ENCODE peak calls at places on chromosomes 1 and 21, in ten cellular contexts. T, W, B, U, F, R, N, Q, O and J are unnamed samples.

GRCh38 chr21:45950740-45951515 is 30.6 kb upstream of the COL6A1 start:
- DNase-seq in N (no peak), R (peak; percentile 55), T (peak; percentile 48), Q (peak; percentile 41), U (peak; percentile 64), B (no peak), F (no peak), O (no peak), W (no peak), J (no peak)

GRCh38 chr1:198162091-198162767 is 5.4 kb downstream of the NEK7 start:
- DNase-seq in T (no peak), O (no peak), R (no peak), Q (no peak), W (no peak), B (no peak), N (no peak), F (peak; percentile 64), U (no peak), J (no peak)

GRCh38 chr1:18091660-18092446 is 15.7 kb upstream of the IGSF21 start:
- DNase-seq in R (no peak), W (no peak), U (peak; percentile 2), Q (no peak), F (no peak), O (no peak), B (no peak), T (no peak), N (no peak), J (no peak)

GRCh38 chr1:206971029-206971655 is 882 bp upstream of the FCAMR start:
- DNase-seq in U (no peak), F (no peak), R (no peak), W (no peak), B (no peak), T (no peak), Q (no peak), O (no peak), N (no peak), J (no peak)

GRCh38 chr1:162697140-162697895 is 65.1 kb downstream of the DDR2 start:
- DNase-seq in T (no peak), N (no peak), F (no peak), R (no peak), U (no peak), B (no peak), Q (no peak), W (no peak), O (no peak), J (no peak)

GRCh38 chr1:172359531-172359991 is 60.9 kb upstream of the C1orf105 start:
- DNase-seq in O (no peak), F (no peak), B (no peak), R (no peak), N (no peak), T (no peak), Q (no peak), U (peak; percentile 51), W (no peak), J (no peak)

GRCh38 chr1:245663373-245663772 is 508.6 kb downstream of the KIF26B start:
- DNase-seq in W (no peak), U (no peak), N (no peak), B (no peak), T (no peak), Q (no peak), O (no peak), R (no peak), F (no peak), J (no peak)

GRCh38 chr1:160818207-160818935 is 22.4 kb downstream of the LY9 start:
- DNase-seq in O (no peak), F (no peak), B (no peak), T (no peak), W (no peak), Q (no peak), N (no peak), U (no peak), R (no peak), J (no peak)

GRCh38 chr1:8587784-8588183 is 229.7 kb downstream of the RERE start:
- DNase-seq in R (no peak), F (no peak), U (no peak), W (no peak), B (no peak), T (no peak), Q (no peak), N (no peak), O (no peak), J (no peak)

GRCh38 chr21:32337206-32337605 is 38.6 kb downstream of the MRAP start:
- DNase-seq in F (no peak), O (no peak), W (no peak), T (no peak), B (no peak), N (no peak), Q (no peak), R (no peak), U (no peak), J (no peak)

GRCh38 chr1:183281039-183281438 is 95.0 kb downstream of the LAMC2 start:
- DNase-seq in N (no peak), Q (no peak), W (no peak), B (no peak), U (peak; percentile 82), R (no peak), F (peak; percentile 64), T (no peak), O (no peak), J (no peak)

GRCh38 chr1:44073528-44073927 is 42.3 kb upstream of the SLC6A9 start:
- DNase-seq in R (no peak), B (no peak), W (no peak), O (no peak), Q (no peak), N (no peak), F (peak; percentile 50), T (no peak), U (no peak), J (no peak)

GRCh38 chr1:39144943-39145650 is 59.4 kb upstream of the MACF1 start:
- DNase-seq in U (no peak), T (no peak), F (no peak), B (no peak), Q (no peak), R (no peak), O (no peak), N (no peak), W (no peak), J (no peak)

GRCh38 chr1:215583185-215583692 is 16.1 kb downstream of the KCTD3 start:
- DNase-seq in N (no peak), O (no peak), B (no peak), U (no peak), F (peak; percentile 50), W (no peak), T (no peak), Q (no peak), R (peak; percentile 59), J (no peak)

GRCh38 chr21:44521301-44521927 is 18.6 kb downstream of the KRTAP10-1 start:
- DNase-seq in T (no peak), F (no peak), U (no peak), N (no peak), B (no peak), O (peak; percentile 39), W (no peak), Q (peak; percentile 10), R (no peak), J (no peak)

GRCh38 chr1:40649592-40649930 is 15.9 kb downstream of the RIMS3 start:
- DNase-seq in N (no peak), Q (no peak), B (no peak), W (no peak), U (no peak), R (no peak), O (no peak), F (no peak), T (no peak), J (no peak)

GRCh38 chr1:40645110-40645680 is 20.3 kb downstream of the RIMS3 start:
- DNase-seq in R (no peak), Q (no peak), W (no peak), T (no peak), N (no peak), B (no peak), O (no peak), F (no peak), U (no peak), J (no peak)

GRCh38 chr1:40650075-40650474 is 15.4 kb downstream of the RIMS3 start:
- DNase-seq in Q (peak; percentile 56), U (no peak), O (no peak), B (no peak), N (no peak), W (no peak), F (no peak), T (no peak), R (no peak), J (no peak)

GRCh38 chr1:40648928-40649591 is 16.4 kb downstream of the RIMS3 start:
- DNase-seq in W (no peak), R (no peak), N (no peak), F (no peak), B (no peak), Q (no peak), O (no peak), T (no peak), U (no peak), J (peak; percentile 77)

GRCh38 chr1:40646385-40646784 is 19.1 kb downstream of the RIMS3 start:
- DNase-seq in U (no peak), T (no peak), W (no peak), F (peak; percentile 63), R (no peak), N (no peak), B (no peak), O (no peak), Q (no peak), J (no peak)
- H3K27ac ChIP-seq in U (no peak overlapping the region), T (no peak overlapping the region), W (no peak overlapping the region), F (no peak overlapping the region), R (no peak overlapping the region), N (no peak overlapping the region), B (no peak overlapping the region), O (no peak overlapping the region), Q (no peak overlapping the region), J (no peak overlapping the region)

GRCh38 chr1:116827607-116828125 is 73.4 kb downstream of the CD2 start:
- DNase-seq in B (no peak), Q (no peak), R (no peak), U (no peak), W (no peak), N (no peak), F (no peak), O (no peak), T (no peak), J (no peak)
- H3K27ac ChIP-seq in B (peak overlapping the region; percentile 71), Q (no peak overlapping the region), R (peak overlapping the region; percentile 78), U (no peak overlapping the region), W (no peak overlapping the region), N (no peak overlapping the region), F (no peak overlapping the region), O (no peak overlapping the region), T (no peak overlapping the region), J (no peak overlapping the region)

DNA sequence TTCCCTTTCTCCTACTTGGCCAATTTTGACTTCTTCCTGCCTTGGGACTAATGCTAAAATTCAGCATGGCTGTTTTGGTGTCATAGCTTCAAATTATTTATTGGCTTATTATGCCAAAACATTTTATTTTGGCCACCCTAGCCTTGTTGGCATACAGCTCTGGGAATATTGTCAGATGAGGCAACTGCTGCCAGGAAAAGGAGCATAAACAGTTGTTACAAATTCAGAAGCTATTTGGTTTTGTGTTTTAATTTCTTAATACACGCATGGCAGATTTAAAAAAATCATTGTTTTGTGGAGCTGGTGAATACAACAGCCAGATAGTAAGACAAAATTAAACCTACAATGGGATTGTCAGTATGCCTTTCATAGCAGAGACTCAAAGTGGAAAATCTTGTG is 66.8 kb upstream of the BCL10 start:
- DNase-seq in N (no peak), B (no peak), Q (no peak), F (no peak), U (peak; percentile 37), W (no peak), T (no peak), R (no peak), O (no peak), J (no peak)
- H3K27ac ChIP-seq in N (no peak overlapping the region), B (no peak overlapping the region), Q (peak overlapping the region; percentile 70), F (no peak overlapping the region), U (peak overlapping the region; percentile 49), W (no peak overlapping the region), T (peak overlapping the region; percentile 38), R (peak overlapping the region; percentile 47), O (peak overlapping the region; percentile 56), J (no peak overlapping the region)

GRCh38 chr1:54489627-54490240 is 58.3 kb upstream of the ACOT11 start:
- DNase-seq in N (no peak), Q (no peak), B (no peak), R (no peak), T (no peak), O (no peak), W (no peak), F (no peak), U (no peak), J (no peak)
- H3K27ac ChIP-seq in N (peak overlapping the region; percentile 89), Q (peak overlapping the region; percentile 40), B (peak overlapping the region; percentile 75), R (no peak overlapping the region), T (peak overlapping the region; percentile 95), O (peak overlapping the region; percentile 86), W (no peak overlapping the region), F (no peak overlapping the region), U (no peak overlapping the region), J (no peak overlapping the region)